ENCODE peak calls at places on chromosomes 11 and 22, in eight cellular contexts. One of them, this sample, is unnamed.

GRCh38 chr11:113533425-113533698 is 58.2 kb upstream of the DRD2 start:
- DNase-seq in neuronal stem cell: no peak
- DNase-seq in DND-41: no peak
- DNase-seq in stomach: no peak
- DNase-seq in hepatocyte: no peak
- DNase-seq in adrenal gland: no peak
- DNase-seq in Panc1: no peak
- DNase-seq in colonic mucosa: no peak
- DNase-seq in this sample: no peak

GRCh38 chr22:45604239-45604711 is 67.4 kb upstream of the ATXN10 start:
- DNase-seq in neuronal stem cell: no peak
- DNase-seq in hepatocyte: no peak
- DNase-seq in DND-41: no peak
- DNase-seq in adrenal gland: no peak
- DNase-seq in colonic mucosa: no peak
- DNase-seq in stomach: no peak
- DNase-seq in Panc1: no peak
- DNase-seq in this sample: no peak

GRCh38 chr11:111911563-111912401 is at the start of gene CRYAB:
- DNase-seq in stomach: peak; percentile 39
- DNase-seq in DND-41: no peak
- DNase-seq in neuronal stem cell: no peak
- DNase-seq in adrenal gland: peak; percentile 82
- DNase-seq in colonic mucosa: peak; percentile 54
- DNase-seq in Panc1: no peak
- DNase-seq in hepatocyte: peak; percentile 88
- DNase-seq in this sample: peak; percentile 67

GRCh38 chr11:134139873-134140331 is 71.0 kb downstream of the JAM3 start:
- DNase-seq in colonic mucosa: peak; percentile 61
- DNase-seq in Panc1: peak; percentile 68
- DNase-seq in DND-41: peak; percentile 60
- DNase-seq in adrenal gland: peak; percentile 80
- DNase-seq in stomach: peak; percentile 55
- DNase-seq in hepatocyte: peak; percentile 74
- DNase-seq in neuronal stem cell: peak; percentile 38
- DNase-seq in this sample: no peak

GRCh38 chr22:50528682-50529415 is 963 bp downstream of the TYMP start:
- DNase-seq in Panc1: no peak
- DNase-seq in hepatocyte: no peak
- DNase-seq in DND-41: no peak
- DNase-seq in adrenal gland: no peak
- DNase-seq in stomach: no peak
- DNase-seq in neuronal stem cell: no peak
- DNase-seq in colonic mucosa: no peak
- DNase-seq in this sample: no peak

GRCh38 chr11:4071828-4072421 is 22.7 kb upstream of the RRM1 start:
- DNase-seq in colonic mucosa: no peak
- DNase-seq in DND-41: no peak
- DNase-seq in Panc1: no peak
- DNase-seq in hepatocyte: peak; percentile 16
- DNase-seq in neuronal stem cell: peak; percentile 31
- DNase-seq in stomach: no peak
- DNase-seq in adrenal gland: no peak
- DNase-seq in this sample: no peak

GRCh38 chr11:17121981-17122380 is 44.5 kb upstream of the RPS13 start:
- DNase-seq in colonic mucosa: no peak
- DNase-seq in adrenal gland: no peak
- DNase-seq in DND-41: no peak
- DNase-seq in neuronal stem cell: no peak
- DNase-seq in Panc1: no peak
- DNase-seq in stomach: no peak
- DNase-seq in hepatocyte: no peak
- DNase-seq in this sample: no peak

GRCh38 chr11:95512177-95512576 is 277.4 kb downstream of the FAM76B start:
- DNase-seq in Panc1: no peak
- DNase-seq in hepatocyte: peak; percentile 48
- DNase-seq in colonic mucosa: peak; percentile 25
- DNase-seq in DND-41: no peak
- DNase-seq in stomach: no peak
- DNase-seq in neuronal stem cell: no peak
- DNase-seq in adrenal gland: peak; percentile 55
- DNase-seq in this sample: peak; percentile 32

GRCh38 chr11:92843455-92843854 is 126.0 kb upstream of the MTNR1B start:
- DNase-seq in Panc1: no peak
- DNase-seq in stomach: no peak
- DNase-seq in adrenal gland: no peak
- DNase-seq in neuronal stem cell: no peak
- DNase-seq in colonic mucosa: no peak
- DNase-seq in hepatocyte: no peak
- DNase-seq in DND-41: no peak
- DNase-seq in this sample: no peak

GRCh38 chr11:58508814-58509213 is 909 bp upstream of the OR5B21 start:
- DNase-seq in DND-41: no peak
- DNase-seq in hepatocyte: no peak
- DNase-seq in Panc1: no peak
- DNase-seq in neuronal stem cell: no peak
- DNase-seq in stomach: no peak
- DNase-seq in adrenal gland: no peak
- DNase-seq in colonic mucosa: no peak
- DNase-seq in this sample: no peak

GRCh38 chr11:11403763-11404725 is 51.0 kb upstream of the CSNK2A3 start:
- DNase-seq in Panc1: no peak
- DNase-seq in stomach: no peak
- DNase-seq in DND-41: no peak
- DNase-seq in hepatocyte: peak; percentile 63
- DNase-seq in colonic mucosa: no peak
- DNase-seq in neuronal stem cell: no peak
- DNase-seq in adrenal gland: no peak
- DNase-seq in this sample: peak; percentile 60

GRCh38 chr11:15941206-15941770 is 415.1 kb downstream of the SOX6 start:
- DNase-seq in Panc1: peak; percentile 13
- DNase-seq in DND-41: no peak
- DNase-seq in hepatocyte: no peak
- DNase-seq in stomach: no peak
- DNase-seq in adrenal gland: peak; percentile 30
- DNase-seq in neuronal stem cell: peak; percentile 39
- DNase-seq in colonic mucosa: no peak
- DNase-seq in this sample: no peak

GRCh38 chr11:11267312-11267711 is 85.7 kb downstream of the CSNK2A3 start:
- DNase-seq in DND-41: no peak
- DNase-seq in Panc1: no peak
- DNase-seq in colonic mucosa: no peak
- DNase-seq in stomach: no peak
- DNase-seq in hepatocyte: no peak
- DNase-seq in adrenal gland: no peak
- DNase-seq in neuronal stem cell: no peak
- DNase-seq in this sample: no peak

GRCh38 chr11:12642040-12642439 is 32.2 kb upstream of the TEAD1 start:
- DNase-seq in DND-41: no peak
- DNase-seq in adrenal gland: no peak
- DNase-seq in Panc1: no peak
- DNase-seq in hepatocyte: peak; percentile 15
- DNase-seq in neuronal stem cell: no peak
- DNase-seq in stomach: no peak
- DNase-seq in colonic mucosa: no peak
- DNase-seq in this sample: no peak

GRCh38 chr11:112822478-112823274 is 138.5 kb upstream of the NCAM1 start:
- DNase-seq in neuronal stem cell: no peak
- DNase-seq in colonic mucosa: no peak
- DNase-seq in adrenal gland: no peak
- DNase-seq in hepatocyte: peak; percentile 36
- DNase-seq in DND-41: no peak
- DNase-seq in Panc1: no peak
- DNase-seq in stomach: peak; percentile 62
- DNase-seq in this sample: no peak

GRCh38 chr11:66020618-66021357 is 5.5 kb downstream of the CATSPER1 start:
- DNase-seq in adrenal gland: peak; percentile 63
- DNase-seq in stomach: peak; percentile 41
- DNase-seq in hepatocyte: no peak
- DNase-seq in DND-41: no peak
- DNase-seq in Panc1: no peak
- DNase-seq in neuronal stem cell: no peak
- DNase-seq in colonic mucosa: no peak
- DNase-seq in this sample: peak; percentile 44

GRCh38 chr11:75721852-75722668 is 4.4 kb downstream of the MOGAT2 start:
- DNase-seq in adrenal gland: no peak
- DNase-seq in colonic mucosa: peak; percentile 66
- DNase-seq in neuronal stem cell: no peak
- DNase-seq in hepatocyte: peak; percentile 32
- DNase-seq in Panc1: no peak
- DNase-seq in DND-41: no peak
- DNase-seq in stomach: no peak
- DNase-seq in this sample: no peak

GRCh38 chr11:1360835-1361357 is 28.8 kb upstream of the BRSK2 start:
- DNase-seq in DND-41: no peak
- DNase-seq in Panc1: no peak
- DNase-seq in stomach: no peak
- DNase-seq in neuronal stem cell: no peak
- DNase-seq in adrenal gland: no peak
- DNase-seq in colonic mucosa: no peak
- DNase-seq in hepatocyte: no peak
- DNase-seq in this sample: no peak

GRCh38 chr11:134276396-134277175 is 407 bp downstream of the GLB1L3 start:
- DNase-seq in adrenal gland: no peak
- DNase-seq in stomach: no peak
- DNase-seq in hepatocyte: no peak
- DNase-seq in Panc1: no peak
- DNase-seq in neuronal stem cell: no peak
- DNase-seq in DND-41: peak; percentile 4
- DNase-seq in colonic mucosa: no peak
- DNase-seq in this sample: no peak

GRCh38 chr22:45905326-45905923 is 71.5 kb downstream of the WNT7B start:
- DNase-seq in hepatocyte: no peak
- DNase-seq in adrenal gland: no peak
- DNase-seq in Panc1: no peak
- DNase-seq in DND-41: no peak
- DNase-seq in colonic mucosa: no peak
- DNase-seq in neuronal stem cell: peak; percentile 92
- DNase-seq in stomach: no peak
- DNase-seq in this sample: no peak

GRCh38 chr22:23652286-23652685 is 20.2 kb upstream of the DRICH1 start:
- DNase-seq in stomach: no peak
- DNase-seq in hepatocyte: no peak
- DNase-seq in neuronal stem cell: no peak
- DNase-seq in Panc1: no peak
- DNase-seq in DND-41: no peak
- DNase-seq in adrenal gland: no peak
- DNase-seq in colonic mucosa: no peak
- DNase-seq in this sample: no peak

GRCh38 chr11:43674566-43674965 is 6.0 kb upstream of the HSD17B12 start:
- DNase-seq in hepatocyte: no peak
- DNase-seq in colonic mucosa: no peak
- DNase-seq in adrenal gland: no peak
- DNase-seq in DND-41: no peak
- DNase-seq in Panc1: no peak
- DNase-seq in neuronal stem cell: no peak
- DNase-seq in stomach: no peak
- DNase-seq in this sample: no peak

GRCh38 chr11:103465555-103466140 is 356.4 kb downstream of the DYNC2H1 start:
- DNase-seq in Panc1: no peak
- DNase-seq in neuronal stem cell: no peak
- DNase-seq in hepatocyte: no peak
- DNase-seq in adrenal gland: no peak
- DNase-seq in stomach: no peak
- DNase-seq in colonic mucosa: no peak
- DNase-seq in DND-41: no peak
- DNase-seq in this sample: no peak

GRCh38 chr11:57460017-57460755 is at the start of gene RTN4RL2:
- DNase-seq in hepatocyte: peak; percentile 75
- DNase-seq in colonic mucosa: peak; percentile 48
- DNase-seq in adrenal gland: no peak
- DNase-seq in stomach: no peak
- DNase-seq in neuronal stem cell: peak; percentile 72
- DNase-seq in Panc1: no peak
- DNase-seq in DND-41: peak; percentile 77
- DNase-seq in this sample: peak; percentile 45

GRCh38 chr11:64000026-64000739 is 13.9 kb downstream of the OTUB1 start:
- DNase-seq in Panc1: no peak
- DNase-seq in colonic mucosa: peak; percentile 66
- DNase-seq in hepatocyte: peak; percentile 93
- DNase-seq in DND-41: no peak
- DNase-seq in adrenal gland: peak; percentile 74
- DNase-seq in neuronal stem cell: peak; percentile 77
- DNase-seq in stomach: peak; percentile 80
- DNase-seq in this sample: no peak

GRCh38 chr11:105109855-105110750 is 29.5 kb downstream of the CARD18 start:
- DNase-seq in neuronal stem cell: no peak
- DNase-seq in Panc1: no peak
- DNase-seq in colonic mucosa: peak; percentile 19
- DNase-seq in stomach: no peak
- DNase-seq in hepatocyte: no peak
- DNase-seq in DND-41: no peak
- DNase-seq in adrenal gland: no peak
- DNase-seq in this sample: no peak
- H3K4me3 ChIP-seq in neuronal stem cell: no peak overlapping the region
- H3K4me3 ChIP-seq in Panc1: no peak overlapping the region
- H3K4me3 ChIP-seq in colonic mucosa: no peak overlapping the region
- H3K4me3 ChIP-seq in stomach: no peak overlapping the region
- H3K4me3 ChIP-seq in hepatocyte: no peak overlapping the region
- H3K4me3 ChIP-seq in DND-41: no peak overlapping the region
- H3K4me3 ChIP-seq in adrenal gland: no peak overlapping the region
- H3K4me3 ChIP-seq in this sample: no peak overlapping the region

GRCh38 chr11:33706546-33706945 is 5.9 kb upstream of the C11orf91 start:
- DNase-seq in DND-41: no peak
- DNase-seq in neuronal stem cell: no peak
- DNase-seq in stomach: no peak
- DNase-seq in colonic mucosa: no peak
- DNase-seq in Panc1: no peak
- DNase-seq in adrenal gland: no peak
- DNase-seq in hepatocyte: no peak
- DNase-seq in this sample: no peak
- H3K4me1 ChIP-seq in DND-41: peaks cover 4% of the 10 kb centered on the region
- H3K4me1 ChIP-seq in neuronal stem cell: no peaks in the 10 kb centered on the region
- H3K4me1 ChIP-seq in stomach: peaks cover 39% of the 10 kb centered on the region
- H3K4me1 ChIP-seq in colonic mucosa: peaks cover 10% of the 10 kb centered on the region
- H3K4me1 ChIP-seq in Panc1: peaks cover 85% of the 10 kb centered on the region
- H3K4me1 ChIP-seq in adrenal gland: peaks cover 28% of the 10 kb centered on the region
- H3K4me1 ChIP-seq in hepatocyte: peaks cover 20% of the 10 kb centered on the region
- H3K4me1 ChIP-seq in this sample: peaks cover 50% of the 10 kb centered on the region

DNA sequence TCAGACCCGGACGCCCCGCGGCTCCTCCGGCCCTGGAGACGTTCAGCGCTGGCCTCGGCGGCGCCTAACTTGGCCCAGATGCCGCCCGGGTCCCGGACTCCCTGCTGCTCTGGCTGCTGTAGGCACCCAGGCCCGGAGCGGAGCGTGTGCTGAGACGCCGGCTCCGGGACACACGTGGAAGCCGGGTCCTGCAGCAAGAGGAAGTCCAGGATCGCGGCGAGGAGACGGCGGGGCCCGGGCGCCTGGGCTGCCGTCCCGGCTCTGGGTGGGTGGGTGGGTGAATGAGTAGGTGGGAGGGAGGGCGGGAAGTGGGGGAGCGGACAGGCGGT is 223 bp downstream of the WT1 start:
- DNase-seq in neuronal stem cell: no peak
- DNase-seq in adrenal gland: no peak
- DNase-seq in Panc1: no peak
- DNase-seq in hepatocyte: no peak
- DNase-seq in colonic mucosa: no peak
- DNase-seq in DND-41: no peak
- DNase-seq in stomach: no peak
- DNase-seq in this sample: no peak
- H3K9me3 ChIP-seq in neuronal stem cell: peaks cover 2% of the 10 kb centered on the region
- H3K9me3 ChIP-seq in adrenal gland: no peaks in the 10 kb centered on the region
- H3K9me3 ChIP-seq in Panc1: no peaks in the 10 kb centered on the region
- H3K9me3 ChIP-seq in hepatocyte: no peaks in the 10 kb centered on the region
- H3K9me3 ChIP-seq in colonic mucosa: no peaks in the 10 kb centered on the region
- H3K9me3 ChIP-seq in DND-41: peaks cover 4% of the 10 kb centered on the region
- H3K9me3 ChIP-seq in stomach: no peaks in the 10 kb centered on the region
- H3K9me3 ChIP-seq in this sample: peaks cover 21% of the 10 kb centered on the region

GRCh38 chr11:61871158-61871597 is 20.2 kb downstream of the FADS3 start:
- DNase-seq in adrenal gland: peak; percentile 82
- DNase-seq in colonic mucosa: peak; percentile 66
- DNase-seq in hepatocyte: peak; percentile 91
- DNase-seq in Panc1: peak; percentile 25
- DNase-seq in DND-41: peak; percentile 59
- DNase-seq in neuronal stem cell: peak; percentile 76
- DNase-seq in stomach: peak; percentile 72
- DNase-seq in this sample: peak; percentile 76
- H3K4me3 ChIP-seq in adrenal gland: no peak overlapping the region
- H3K4me3 ChIP-seq in colonic mucosa: no peak overlapping the region
- H3K4me3 ChIP-seq in hepatocyte: no peak overlapping the region
- H3K4me3 ChIP-seq in Panc1: no peak overlapping the region
- H3K4me3 ChIP-seq in DND-41: no peak overlapping the region
- H3K4me3 ChIP-seq in neuronal stem cell: no peak overlapping the region
- H3K4me3 ChIP-seq in stomach: no peak overlapping the region
- H3K4me3 ChIP-seq in this sample: no peak overlapping the region